ENCODE peak calls at places on chromosome 3, in six cellular contexts. P is stomach, I is K562, D is esophagus muscularis mucosa, B is HepG2, J is transverse colon. F is an unnamed sample.

GRCh38 chr3:17634201-17634600 is 108.2 kb downstream of the TBC1D5 start:
- DNase-seq in I (no peak), B (no peak), J (no peak), P (no peak), D (no peak), F (no peak)

GRCh38 chr3:23474580-23475357 is 271.6 kb downstream of the UBE2E2 start:
- DNase-seq in B (no peak), J (no peak), P (no peak), D (no peak), I (no peak), F (no peak)

GRCh38 chr3:116064646-116065045 is 380.6 kb downstream of the LSAMP start:
- DNase-seq in J (no peak), P (no peak), D (no peak), B (no peak), I (no peak), F (no peak)

GRCh38 chr3:123076496-123077418 is 9.9 kb downstream of the PDIA5 start:
- DNase-seq in I (no peak), B (no peak), P (peak; percentile 91), J (peak; percentile 37), D (no peak), F (no peak)

GRCh38 chr3:97975466-97975865 is 3.2 kb upstream of the RIOX2 start:
- DNase-seq in B (no peak), J (no peak), D (no peak), P (no peak), I (no peak), F (no peak)

GRCh38 chr3:38834110-38834509 is 18.1 kb upstream of the SCN10A start:
- DNase-seq in B (peak; percentile 50), I (peak; percentile 24), J (peak; percentile 9), P (no peak), D (peak; percentile 66), F (peak; percentile 53)

GRCh38 chr3:17645074-17645698 is 97.2 kb downstream of the TBC1D5 start:
- DNase-seq in D (no peak), J (no peak), B (peak; percentile 67), I (peak; percentile 31), P (no peak), F (no peak)

GRCh38 chr3:184676927-184677326 is 34.9 kb downstream of the MAGEF1 start:
- DNase-seq in D (no peak), I (no peak), P (no peak), B (no peak), J (no peak), F (no peak)

GRCh38 chr3:98823791-98824190 is 60.7 kb downstream of the ST3GAL6 start:
- DNase-seq in B (no peak), J (no peak), D (no peak), I (no peak), P (no peak), F (no peak)

GRCh38 chr3:119240101-119240581 is 537 bp downstream of the B4GALT4 start:
- DNase-seq in P (no peak), J (peak; percentile 74), I (peak; percentile 26), D (no peak), B (peak; percentile 77), F (peak; percentile 30)

GRCh38 chr3:47250309-47251060 is 32.1 kb downstream of the KIF9 start:
- DNase-seq in D (no peak), B (peak; percentile 60), J (peak; percentile 15), I (peak; percentile 79), P (peak; percentile 49), F (peak; percentile 66)

GRCh38 chr3:170751083-170751893 is 118.7 kb downstream of the RPL22L1 start:
- DNase-seq in P (peak; percentile 60), J (peak; percentile 11), B (no peak), D (no peak), I (no peak), F (no peak)

GRCh38 chr3:55490194-55490913 is 3.2 kb upstream of the WNT5A start:
- DNase-seq in J (no peak), B (no peak), D (peak; percentile 14), I (no peak), P (no peak), F (no peak)

GRCh38 chr3:156388469-156389150 is 166.3 kb downstream of the SSR3 start:
- DNase-seq in P (no peak), B (no peak), I (no peak), D (no peak), J (no peak), F (no peak)

GRCh38 chr3:42988097-42988496 is 9.0 kb downstream of the GASK1A start:
- DNase-seq in I (no peak), P (no peak), B (no peak), J (no peak), D (no peak), F (no peak)

GRCh38 chr3:20769430-20769829 is 583.4 kb upstream of the SGO1 start:
- DNase-seq in J (no peak), B (no peak), D (no peak), P (no peak), I (no peak), F (no peak)

GRCh38 chr3:27581852-27582251 is 97.7 kb upstream of the SLC4A7 start:
- DNase-seq in D (no peak), I (no peak), B (no peak), J (no peak), P (no peak), F (no peak)

GRCh38 chr3:114669614-114670013 is 375.8 kb downstream of the TIGIT start:
- DNase-seq in I (no peak), J (no peak), B (no peak), P (no peak), D (no peak), F (no peak)

GRCh38 chr3:13221491-13221890 is 148.3 kb upstream of the IQSEC1 start:
- DNase-seq in J (no peak), D (no peak), I (no peak), B (no peak), P (no peak), F (no peak)

GRCh38 chr3:156787015-156787414 is 39.1 kb upstream of the LEKR1 start:
- DNase-seq in J (no peak), B (no peak), D (no peak), P (no peak), I (no peak), F (no peak)

GRCh38 chr3:153026026-153026425 is 136.0 kb upstream of the RAP2B start:
- DNase-seq in J (no peak), I (peak; percentile 21), D (no peak), B (peak; percentile 23), P (no peak), F (no peak)

GRCh38 chr3:72299321-72299802 is 514.4 kb upstream of the PROK2 start:
- DNase-seq in J (no peak), I (no peak), D (no peak), P (no peak), B (no peak), F (peak; percentile 46)

GRCh38 chr3:130850044-130850797 is 43.7 kb upstream of the ATP2C1 start:
- DNase-seq in D (no peak), J (no peak), I (peak; percentile 40), P (no peak), B (no peak), F (peak; percentile 38)

GRCh38 chr3:188759516-188760005 is 412.2 kb upstream of the TPRG1 start:
- DNase-seq in I (no peak), D (no peak), J (no peak), P (no peak), B (no peak), F (no peak)

GRCh38 chr3:20240154-20240883 is 54.3 kb upstream of the SGO1 start:
- DNase-seq in J (no peak), I (no peak), D (no peak), P (no peak), B (no peak), F (no peak)

GRCh38 chr3:50490438-50490970 is 12.9 kb downstream of the CACNA2D2 start:
- DNase-seq in J (no peak), I (no peak), B (no peak), P (no peak), D (no peak), F (no peak)

GRCh38 chr3:154464440-154465148 is 34.6 kb upstream of the GPR149 start:
- DNase-seq in D (no peak), J (no peak), B (no peak), P (no peak), I (no peak), F (no peak)
- H3K4me3 ChIP-seq in D (no peak overlapping the region), J (no peak overlapping the region), B (no peak overlapping the region), P (no peak overlapping the region), I (no peak overlapping the region), F (no peak overlapping the region)

DNA sequence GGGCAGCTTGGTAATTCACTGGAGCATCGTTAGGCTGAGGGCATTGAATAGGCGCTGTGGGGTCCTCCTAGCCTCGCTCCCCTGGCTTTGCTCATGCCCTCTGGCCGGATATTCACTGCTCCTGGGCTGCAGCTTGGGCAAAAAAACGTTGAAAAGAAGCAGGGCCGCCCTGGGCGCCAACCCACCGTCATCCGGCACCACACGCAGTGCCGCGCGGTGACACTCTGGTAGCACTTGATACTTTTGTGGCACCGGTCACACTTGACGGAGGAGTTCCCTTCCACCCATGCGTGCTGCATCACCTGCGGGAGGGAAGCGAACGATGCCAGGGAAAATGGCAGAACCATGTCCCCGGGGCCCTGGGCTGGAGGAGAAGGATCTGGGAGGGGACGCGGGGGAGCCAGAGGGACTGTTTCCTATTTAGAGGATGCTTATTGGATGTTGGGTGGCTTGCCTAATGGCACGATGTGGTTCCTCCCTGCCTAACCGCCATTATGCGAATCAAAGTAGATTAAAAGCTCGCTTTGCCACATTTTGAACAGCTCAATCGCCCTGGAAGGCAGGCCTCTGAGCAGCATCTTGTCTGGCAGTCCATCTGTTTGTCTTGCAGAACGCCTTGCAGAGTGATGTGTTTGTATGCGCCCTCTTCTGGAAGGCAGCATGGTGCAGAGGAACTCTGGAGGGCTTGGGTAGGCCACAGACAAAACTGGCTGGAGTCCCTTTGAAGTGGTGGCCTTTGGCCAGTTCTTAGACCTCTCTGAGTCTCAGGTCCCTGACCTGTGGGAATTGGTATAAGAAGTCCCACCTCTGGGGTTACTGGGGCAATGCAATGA is 93.2 kb downstream of the DGKG start:
- DNase-seq in P (no peak), I (peak; percentile 33), D (no peak), B (peak; percentile 34), J (no peak), F (no peak)
- TF ChIP-seq CTCF in P (no peak), I (peak; percentile 51), D (no peak), B (peak; percentile 67), J (no peak), F (no peak)

DNA sequence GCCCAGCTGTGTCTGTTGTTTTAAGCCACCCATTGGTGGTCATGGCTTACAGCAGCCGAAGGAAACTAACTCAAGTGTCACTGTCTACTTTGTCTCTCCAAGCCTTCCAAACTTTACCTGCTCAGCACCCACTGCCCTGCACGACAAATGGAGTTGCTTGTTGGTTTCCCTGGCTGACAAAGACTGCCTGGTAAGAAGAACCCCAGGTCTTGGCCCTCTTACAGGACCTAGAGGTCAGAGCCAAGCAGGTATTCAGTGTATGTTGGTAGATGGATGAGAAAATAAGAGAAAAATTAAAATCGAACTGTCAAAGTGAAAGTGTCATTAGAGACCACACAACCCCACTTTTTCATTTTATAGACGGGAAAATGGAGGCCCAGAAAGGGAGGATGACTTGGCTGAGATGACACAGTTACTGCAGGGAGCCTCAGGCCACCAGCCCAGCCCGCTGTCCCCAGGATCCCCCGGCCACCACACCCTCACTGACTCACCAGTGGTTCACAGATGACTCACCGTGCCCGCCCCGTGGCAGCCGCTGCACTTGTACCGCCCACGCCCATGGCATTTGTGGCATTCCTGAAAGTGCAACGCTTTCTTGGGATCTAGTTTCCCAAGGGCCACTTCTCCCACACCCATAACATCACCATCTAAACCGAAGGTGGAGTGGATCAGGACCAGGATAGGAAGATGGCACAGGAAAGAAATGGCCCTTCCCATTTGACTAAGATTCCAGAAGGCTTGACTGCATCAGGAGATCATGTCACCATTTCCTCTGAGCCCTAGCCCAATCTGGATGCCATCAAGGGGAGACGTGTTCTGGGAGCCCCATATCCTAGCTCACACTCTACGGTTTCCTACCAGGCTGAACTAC is 15.2 kb downstream of the SSUH2 start:
- DNase-seq in J (peak; percentile 86), D (no peak), B (no peak), I (peak; percentile 93), P (peak; percentile 76), F (peak; percentile 83)
- TF ChIP-seq EP300 in J (no peak), D (no peak), B (peak; percentile 14), I (peak; percentile 83), P (no peak), F (peak; percentile 19)

GRCh38 chr3:183044547-183045229 is 54.6 kb downstream of the MCCC1 start:
- DNase-seq in I (no peak), B (no peak), P (no peak), J (peak; percentile 52), D (no peak), F (no peak)
- H3K4me3 ChIP-seq in I (no peak overlapping the region), B (no peak overlapping the region), P (no peak overlapping the region), J (no peak overlapping the region), D (no peak overlapping the region), F (no peak overlapping the region)

F was measured in upper lobe of left lung.